ENCODE peak calls at places on chromosome 4, in ten cellular contexts. W, H, U, Q, V, C, D, A, L and N are unnamed samples.
A peak's percentile ranks its signal among the peaks of the same experiment; 100 is the strongest.

GRCh38 chr4:7328913-7329638 is 105.7 kb downstream of the PSAPL1 start:
- DNase-seq in C (peak; percentile 60), H (peak; percentile 71), L (no peak), W (no peak), V (no peak), U (no peak), D (no peak), A (no peak), Q (no peak), N (no peak)

GRCh38 chr4:8461086-8461485 is 20.5 kb downstream of the TRMT44 start:
- DNase-seq in Q (no peak), H (no peak), L (no peak), A (no peak), D (no peak), W (no peak), V (no peak), U (no peak), C (peak; percentile 58), N (no peak)

GRCh38 chr4:2436301-2436700 is 17.5 kb downstream of the CFAP99 start:
- DNase-seq in D (no peak), U (no peak), V (no peak), A (no peak), C (no peak), W (no peak), H (no peak), L (no peak), Q (no peak), N (no peak)

GRCh38 chr4:52611030-52611555 is 48.0 kb downstream of the USP46 start:
- DNase-seq in H (no peak), A (no peak), V (no peak), Q (no peak), U (no peak), L (no peak), D (no peak), W (no peak), C (no peak), N (no peak)

GRCh38 chr4:173564461-173564860 is 34.4 kb upstream of the HAND2 start:
- DNase-seq in C (no peak), H (no peak), Q (no peak), V (no peak), A (no peak), L (no peak), D (no peak), W (no peak), U (no peak), N (no peak)

GRCh38 chr4:169039271-169039954 is 29.4 kb upstream of the CBR4 start:
- DNase-seq in A (no peak), V (no peak), W (no peak), D (no peak), U (no peak), Q (no peak), C (no peak), H (no peak), L (no peak), N (no peak)

GRCh38 chr4:182454440-182455013 is 211.3 kb downstream of the TENM3 start:
- DNase-seq in W (no peak), U (no peak), D (no peak), A (no peak), L (no peak), C (peak; percentile 48), Q (no peak), V (no peak), H (no peak), N (no peak)

GRCh38 chr4:173707658-173708415 is 177.8 kb upstream of the HAND2 start:
- DNase-seq in C (peak; percentile 23), A (no peak), Q (no peak), V (no peak), U (no peak), W (no peak), L (no peak), H (no peak), D (no peak), N (no peak)

GRCh38 chr4:73607375-73608026 is 12.7 kb downstream of the RASSF6 start:
- DNase-seq in A (no peak), Q (no peak), V (no peak), C (no peak), U (no peak), H (no peak), D (no peak), W (no peak), L (no peak), N (no peak)

GRCh38 chr4:113673450-113673849 is 88.1 kb downstream of the CAMK2D start:
- DNase-seq in V (no peak), C (peak; percentile 28), Q (peak; percentile 5), W (peak; percentile 64), A (no peak), H (no peak), L (no peak), U (no peak), D (peak; percentile 63), N (peak; percentile 74)

GRCh38 chr4:74056858-74057562 is 18.5 kb upstream of the CXCL3 start:
- DNase-seq in D (no peak), L (no peak), W (no peak), A (no peak), V (no peak), H (no peak), Q (no peak), U (no peak), C (peak; percentile 78), N (no peak)